ENCODE peak calls at places on chromosome 1, in eight cellular contexts. One of them, this sample, is unnamed.

GRCh38 chr1:21594935-21595897 is 73.9 kb downstream of the RAP1GAP start:
- DNase-seq in A673: peak; percentile 89
- DNase-seq in activated CD4-positive, alpha-beta T cell treated with anti-CD3 and anti-CD28 coated beads, Interleukin-2, amount 10 ng/mL, durations not matched to agents 7 days and 5 days: peak; percentile 68
- DNase-seq in T follicular helper cell: no peak
- DNase-seq in stimulated activated CD4-positive, alpha-beta T cell treated with anti-CD3 and anti-CD28 coated beads, Interleukin-1b, Interleukin-23, amount 100 ng/mL, for 4 hours: peak; percentile 45
- DNase-seq in NCI-H1436: peak; percentile 26
- DNase-seq in progenitor cell of endocrine pancreas: no peak
- DNase-seq in Peyer's patch: peak; percentile 73
- DNase-seq in this sample: no peak

GRCh38 chr1:246689409-246689997 is 34.7 kb upstream of the SCCPDH start:
- DNase-seq in progenitor cell of endocrine pancreas: no peak
- DNase-seq in T follicular helper cell: peak; percentile 11
- DNase-seq in NCI-H1436: peak; percentile 89
- DNase-seq in activated CD4-positive, alpha-beta T cell treated with anti-CD3 and anti-CD28 coated beads, Interleukin-2, amount 10 ng/mL, durations not matched to agents 7 days and 5 days: peak; percentile 59
- DNase-seq in A673: peak; percentile 86
- DNase-seq in Peyer's patch: peak; percentile 86
- DNase-seq in stimulated activated CD4-positive, alpha-beta T cell treated with anti-CD3 and anti-CD28 coated beads, Interleukin-1b, Interleukin-23, amount 100 ng/mL, for 4 hours: peak; percentile 11
- DNase-seq in this sample: no peak

GRCh38 chr1:200306954-200307754 is 102.7 kb downstream of the ZNF281 start:
- DNase-seq in activated CD4-positive, alpha-beta T cell treated with anti-CD3 and anti-CD28 coated beads, Interleukin-2, amount 10 ng/mL, durations not matched to agents 7 days and 5 days: peak; percentile 22
- DNase-seq in progenitor cell of endocrine pancreas: no peak
- DNase-seq in Peyer's patch: no peak
- DNase-seq in stimulated activated CD4-positive, alpha-beta T cell treated with anti-CD3 and anti-CD28 coated beads, Interleukin-1b, Interleukin-23, amount 100 ng/mL, for 4 hours: no peak
- DNase-seq in T follicular helper cell: no peak
- DNase-seq in A673: peak; percentile 44
- DNase-seq in NCI-H1436: peak; percentile 44
- DNase-seq in this sample: no peak

GRCh38 chr1:94725566-94725965 is 94.6 kb upstream of the SLC44A3 start:
- DNase-seq in A673: no peak
- DNase-seq in progenitor cell of endocrine pancreas: no peak
- DNase-seq in stimulated activated CD4-positive, alpha-beta T cell treated with anti-CD3 and anti-CD28 coated beads, Interleukin-1b, Interleukin-23, amount 100 ng/mL, for 4 hours: no peak
- DNase-seq in Peyer's patch: no peak
- DNase-seq in NCI-H1436: no peak
- DNase-seq in activated CD4-positive, alpha-beta T cell treated with anti-CD3 and anti-CD28 coated beads, Interleukin-2, amount 10 ng/mL, durations not matched to agents 7 days and 5 days: no peak
- DNase-seq in T follicular helper cell: no peak
- DNase-seq in this sample: no peak

GRCh38 chr1:18819986-18820790 is 39.3 kb downstream of the TAS1R2 start:
- DNase-seq in A673: no peak
- DNase-seq in T follicular helper cell: no peak
- DNase-seq in Peyer's patch: no peak
- DNase-seq in activated CD4-positive, alpha-beta T cell treated with anti-CD3 and anti-CD28 coated beads, Interleukin-2, amount 10 ng/mL, durations not matched to agents 7 days and 5 days: no peak
- DNase-seq in NCI-H1436: no peak
- DNase-seq in progenitor cell of endocrine pancreas: no peak
- DNase-seq in stimulated activated CD4-positive, alpha-beta T cell treated with anti-CD3 and anti-CD28 coated beads, Interleukin-1b, Interleukin-23, amount 100 ng/mL, for 4 hours: no peak
- DNase-seq in this sample: no peak

GRCh38 chr1:168106274-168106673 is 30.5 kb downstream of the GPR161 start:
- DNase-seq in Peyer's patch: no peak
- DNase-seq in stimulated activated CD4-positive, alpha-beta T cell treated with anti-CD3 and anti-CD28 coated beads, Interleukin-1b, Interleukin-23, amount 100 ng/mL, for 4 hours: no peak
- DNase-seq in T follicular helper cell: no peak
- DNase-seq in A673: no peak
- DNase-seq in activated CD4-positive, alpha-beta T cell treated with anti-CD3 and anti-CD28 coated beads, Interleukin-2, amount 10 ng/mL, durations not matched to agents 7 days and 5 days: no peak
- DNase-seq in NCI-H1436: no peak
- DNase-seq in progenitor cell of endocrine pancreas: no peak
- DNase-seq in this sample: no peak

GRCh38 chr1:44677201-44677520 is 2.6 kb downstream of the ARMH1 start:
- DNase-seq in T follicular helper cell: no peak
- DNase-seq in A673: peak; percentile 57
- DNase-seq in Peyer's patch: no peak
- DNase-seq in activated CD4-positive, alpha-beta T cell treated with anti-CD3 and anti-CD28 coated beads, Interleukin-2, amount 10 ng/mL, durations not matched to agents 7 days and 5 days: no peak
- DNase-seq in NCI-H1436: no peak
- DNase-seq in stimulated activated CD4-positive, alpha-beta T cell treated with anti-CD3 and anti-CD28 coated beads, Interleukin-1b, Interleukin-23, amount 100 ng/mL, for 4 hours: no peak
- DNase-seq in progenitor cell of endocrine pancreas: no peak
- DNase-seq in this sample: no peak

GRCh38 chr1:52288286-52288685 is 77.7 kb downstream of the CC2D1B start:
- DNase-seq in stimulated activated CD4-positive, alpha-beta T cell treated with anti-CD3 and anti-CD28 coated beads, Interleukin-1b, Interleukin-23, amount 100 ng/mL, for 4 hours: no peak
- DNase-seq in T follicular helper cell: no peak
- DNase-seq in progenitor cell of endocrine pancreas: no peak
- DNase-seq in NCI-H1436: no peak
- DNase-seq in Peyer's patch: no peak
- DNase-seq in A673: peak; percentile 34
- DNase-seq in activated CD4-positive, alpha-beta T cell treated with anti-CD3 and anti-CD28 coated beads, Interleukin-2, amount 10 ng/mL, durations not matched to agents 7 days and 5 days: no peak
- DNase-seq in this sample: no peak

GRCh38 chr1:30942326-30942978 is 33.9 kb upstream of the SDC3 start:
- DNase-seq in A673: no peak
- DNase-seq in NCI-H1436: peak; percentile 17
- DNase-seq in T follicular helper cell: no peak
- DNase-seq in progenitor cell of endocrine pancreas: no peak
- DNase-seq in activated CD4-positive, alpha-beta T cell treated with anti-CD3 and anti-CD28 coated beads, Interleukin-2, amount 10 ng/mL, durations not matched to agents 7 days and 5 days: no peak
- DNase-seq in stimulated activated CD4-positive, alpha-beta T cell treated with anti-CD3 and anti-CD28 coated beads, Interleukin-1b, Interleukin-23, amount 100 ng/mL, for 4 hours: no peak
- DNase-seq in Peyer's patch: no peak
- DNase-seq in this sample: no peak

GRCh38 chr1:234869182-234870019 is 259.2 kb downstream of the TOMM20 start:
- DNase-seq in T follicular helper cell: no peak
- DNase-seq in stimulated activated CD4-positive, alpha-beta T cell treated with anti-CD3 and anti-CD28 coated beads, Interleukin-1b, Interleukin-23, amount 100 ng/mL, for 4 hours: no peak
- DNase-seq in progenitor cell of endocrine pancreas: no peak
- DNase-seq in NCI-H1436: no peak
- DNase-seq in activated CD4-positive, alpha-beta T cell treated with anti-CD3 and anti-CD28 coated beads, Interleukin-2, amount 10 ng/mL, durations not matched to agents 7 days and 5 days: no peak
- DNase-seq in Peyer's patch: no peak
- DNase-seq in A673: no peak
- DNase-seq in this sample: no peak

GRCh38 chr1:36115200-36115669 is 9.8 kb downstream of the COL8A2 start:
- DNase-seq in NCI-H1436: no peak
- DNase-seq in Peyer's patch: no peak
- DNase-seq in A673: no peak
- DNase-seq in progenitor cell of endocrine pancreas: no peak
- DNase-seq in activated CD4-positive, alpha-beta T cell treated with anti-CD3 and anti-CD28 coated beads, Interleukin-2, amount 10 ng/mL, durations not matched to agents 7 days and 5 days: no peak
- DNase-seq in T follicular helper cell: no peak
- DNase-seq in stimulated activated CD4-positive, alpha-beta T cell treated with anti-CD3 and anti-CD28 coated beads, Interleukin-1b, Interleukin-23, amount 100 ng/mL, for 4 hours: no peak
- DNase-seq in this sample: no peak

GRCh38 chr1:2544875-2545638 is 11.1 kb upstream of the TNFRSF14 start:
- DNase-seq in stimulated activated CD4-positive, alpha-beta T cell treated with anti-CD3 and anti-CD28 coated beads, Interleukin-1b, Interleukin-23, amount 100 ng/mL, for 4 hours: no peak
- DNase-seq in NCI-H1436: no peak
- DNase-seq in activated CD4-positive, alpha-beta T cell treated with anti-CD3 and anti-CD28 coated beads, Interleukin-2, amount 10 ng/mL, durations not matched to agents 7 days and 5 days: no peak
- DNase-seq in A673: no peak
- DNase-seq in Peyer's patch: no peak
- DNase-seq in T follicular helper cell: no peak
- DNase-seq in progenitor cell of endocrine pancreas: no peak
- DNase-seq in this sample: no peak

GRCh38 chr1:170491291-170491690 is 40.7 kb upstream of the GORAB start:
- DNase-seq in NCI-H1436: no peak
- DNase-seq in T follicular helper cell: no peak
- DNase-seq in progenitor cell of endocrine pancreas: no peak
- DNase-seq in A673: no peak
- DNase-seq in activated CD4-positive, alpha-beta T cell treated with anti-CD3 and anti-CD28 coated beads, Interleukin-2, amount 10 ng/mL, durations not matched to agents 7 days and 5 days: no peak
- DNase-seq in stimulated activated CD4-positive, alpha-beta T cell treated with anti-CD3 and anti-CD28 coated beads, Interleukin-1b, Interleukin-23, amount 100 ng/mL, for 4 hours: no peak
- DNase-seq in Peyer's patch: no peak
- DNase-seq in this sample: no peak

GRCh38 chr1:1175221-1176062 is 1.8 kb downstream of the TTLL10 start:
- DNase-seq in progenitor cell of endocrine pancreas: no peak
- DNase-seq in A673: no peak
- DNase-seq in T follicular helper cell: no peak
- DNase-seq in Peyer's patch: peak; percentile 41
- DNase-seq in stimulated activated CD4-positive, alpha-beta T cell treated with anti-CD3 and anti-CD28 coated beads, Interleukin-1b, Interleukin-23, amount 100 ng/mL, for 4 hours: no peak
- DNase-seq in activated CD4-positive, alpha-beta T cell treated with anti-CD3 and anti-CD28 coated beads, Interleukin-2, amount 10 ng/mL, durations not matched to agents 7 days and 5 days: no peak
- DNase-seq in NCI-H1436: peak; percentile 54
- DNase-seq in this sample: no peak

GRCh38 chr1:112253366-112253765 is 142.6 kb upstream of the CTTNBP2NL start:
- DNase-seq in progenitor cell of endocrine pancreas: no peak
- DNase-seq in stimulated activated CD4-positive, alpha-beta T cell treated with anti-CD3 and anti-CD28 coated beads, Interleukin-1b, Interleukin-23, amount 100 ng/mL, for 4 hours: no peak
- DNase-seq in NCI-H1436: no peak
- DNase-seq in Peyer's patch: no peak
- DNase-seq in A673: no peak
- DNase-seq in T follicular helper cell: no peak
- DNase-seq in activated CD4-positive, alpha-beta T cell treated with anti-CD3 and anti-CD28 coated beads, Interleukin-2, amount 10 ng/mL, durations not matched to agents 7 days and 5 days: no peak
- DNase-seq in this sample: no peak

GRCh38 chr1:76949503-76949902 is 82.2 kb downstream of the ST6GALNAC5 start:
- DNase-seq in progenitor cell of endocrine pancreas: no peak
- DNase-seq in Peyer's patch: no peak
- DNase-seq in activated CD4-positive, alpha-beta T cell treated with anti-CD3 and anti-CD28 coated beads, Interleukin-2, amount 10 ng/mL, durations not matched to agents 7 days and 5 days: no peak
- DNase-seq in T follicular helper cell: no peak
- DNase-seq in NCI-H1436: no peak
- DNase-seq in stimulated activated CD4-positive, alpha-beta T cell treated with anti-CD3 and anti-CD28 coated beads, Interleukin-1b, Interleukin-23, amount 100 ng/mL, for 4 hours: no peak
- DNase-seq in A673: no peak
- DNase-seq in this sample: no peak

GRCh38 chr1:24195146-24195545 is 8.1 kb upstream of the IFNLR1 start:
- DNase-seq in activated CD4-positive, alpha-beta T cell treated with anti-CD3 and anti-CD28 coated beads, Interleukin-2, amount 10 ng/mL, durations not matched to agents 7 days and 5 days: no peak
- DNase-seq in progenitor cell of endocrine pancreas: no peak
- DNase-seq in A673: no peak
- DNase-seq in Peyer's patch: no peak
- DNase-seq in T follicular helper cell: no peak
- DNase-seq in NCI-H1436: no peak
- DNase-seq in stimulated activated CD4-positive, alpha-beta T cell treated with anti-CD3 and anti-CD28 coated beads, Interleukin-1b, Interleukin-23, amount 100 ng/mL, for 4 hours: no peak
- DNase-seq in this sample: no peak

GRCh38 chr1:217184854-217185253 is 446.0 kb downstream of the GPATCH2 start:
- DNase-seq in T follicular helper cell: no peak
- DNase-seq in A673: no peak
- DNase-seq in Peyer's patch: no peak
- DNase-seq in stimulated activated CD4-positive, alpha-beta T cell treated with anti-CD3 and anti-CD28 coated beads, Interleukin-1b, Interleukin-23, amount 100 ng/mL, for 4 hours: no peak
- DNase-seq in progenitor cell of endocrine pancreas: no peak
- DNase-seq in activated CD4-positive, alpha-beta T cell treated with anti-CD3 and anti-CD28 coated beads, Interleukin-2, amount 10 ng/mL, durations not matched to agents 7 days and 5 days: no peak
- DNase-seq in NCI-H1436: no peak
- DNase-seq in this sample: no peak

GRCh38 chr1:70707214-70707613 is 296.1 kb downstream of the CTH start:
- DNase-seq in Peyer's patch: no peak
- DNase-seq in T follicular helper cell: no peak
- DNase-seq in A673: peak; percentile 25
- DNase-seq in activated CD4-positive, alpha-beta T cell treated with anti-CD3 and anti-CD28 coated beads, Interleukin-2, amount 10 ng/mL, durations not matched to agents 7 days and 5 days: no peak
- DNase-seq in progenitor cell of endocrine pancreas: no peak
- DNase-seq in stimulated activated CD4-positive, alpha-beta T cell treated with anti-CD3 and anti-CD28 coated beads, Interleukin-1b, Interleukin-23, amount 100 ng/mL, for 4 hours: no peak
- DNase-seq in NCI-H1436: no peak
- DNase-seq in this sample: no peak

GRCh38 chr1:212952596-212952995 is 2.3 kb downstream of the VASH2 start:
- DNase-seq in T follicular helper cell: no peak
- DNase-seq in A673: no peak
- DNase-seq in Peyer's patch: no peak
- DNase-seq in activated CD4-positive, alpha-beta T cell treated with anti-CD3 and anti-CD28 coated beads, Interleukin-2, amount 10 ng/mL, durations not matched to agents 7 days and 5 days: no peak
- DNase-seq in progenitor cell of endocrine pancreas: no peak
- DNase-seq in stimulated activated CD4-positive, alpha-beta T cell treated with anti-CD3 and anti-CD28 coated beads, Interleukin-1b, Interleukin-23, amount 100 ng/mL, for 4 hours: no peak
- DNase-seq in NCI-H1436: no peak
- DNase-seq in this sample: no peak

GRCh38 chr1:205306929-205307566 is 14.5 kb downstream of the NUAK2 start:
- DNase-seq in progenitor cell of endocrine pancreas: no peak
- DNase-seq in stimulated activated CD4-positive, alpha-beta T cell treated with anti-CD3 and anti-CD28 coated beads, Interleukin-1b, Interleukin-23, amount 100 ng/mL, for 4 hours: no peak
- DNase-seq in Peyer's patch: peak; percentile 82
- DNase-seq in activated CD4-positive, alpha-beta T cell treated with anti-CD3 and anti-CD28 coated beads, Interleukin-2, amount 10 ng/mL, durations not matched to agents 7 days and 5 days: no peak
- DNase-seq in T follicular helper cell: no peak
- DNase-seq in NCI-H1436: no peak
- DNase-seq in A673: no peak
- DNase-seq in this sample: no peak

GRCh38 chr1:51594716-51595115 is 22.2 kb upstream of the OSBPL9 start:
- DNase-seq in stimulated activated CD4-positive, alpha-beta T cell treated with anti-CD3 and anti-CD28 coated beads, Interleukin-1b, Interleukin-23, amount 100 ng/mL, for 4 hours: no peak
- DNase-seq in T follicular helper cell: no peak
- DNase-seq in activated CD4-positive, alpha-beta T cell treated with anti-CD3 and anti-CD28 coated beads, Interleukin-2, amount 10 ng/mL, durations not matched to agents 7 days and 5 days: no peak
- DNase-seq in NCI-H1436: no peak
- DNase-seq in Peyer's patch: no peak
- DNase-seq in progenitor cell of endocrine pancreas: no peak
- DNase-seq in A673: no peak
- DNase-seq in this sample: no peak

GRCh38 chr1:32813941-32814739 is 3.0 kb downstream of the YARS1 start:
- DNase-seq in NCI-H1436: no peak
- DNase-seq in Peyer's patch: no peak
- DNase-seq in activated CD4-positive, alpha-beta T cell treated with anti-CD3 and anti-CD28 coated beads, Interleukin-2, amount 10 ng/mL, durations not matched to agents 7 days and 5 days: no peak
- DNase-seq in progenitor cell of endocrine pancreas: no peak
- DNase-seq in T follicular helper cell: no peak
- DNase-seq in stimulated activated CD4-positive, alpha-beta T cell treated with anti-CD3 and anti-CD28 coated beads, Interleukin-1b, Interleukin-23, amount 100 ng/mL, for 4 hours: no peak
- DNase-seq in A673: no peak
- DNase-seq in this sample: no peak

GRCh38 chr1:174242856-174243255 is 83.5 kb downstream of the RABGAP1L start:
- DNase-seq in progenitor cell of endocrine pancreas: no peak
- DNase-seq in stimulated activated CD4-positive, alpha-beta T cell treated with anti-CD3 and anti-CD28 coated beads, Interleukin-1b, Interleukin-23, amount 100 ng/mL, for 4 hours: no peak
- DNase-seq in T follicular helper cell: no peak
- DNase-seq in activated CD4-positive, alpha-beta T cell treated with anti-CD3 and anti-CD28 coated beads, Interleukin-2, amount 10 ng/mL, durations not matched to agents 7 days and 5 days: no peak
- DNase-seq in A673: no peak
- DNase-seq in Peyer's patch: no peak
- DNase-seq in NCI-H1436: no peak
- DNase-seq in this sample: no peak

GRCh38 chr1:8693092-8693491 is 124.3 kb downstream of the RERE start:
- DNase-seq in A673: no peak
- DNase-seq in Peyer's patch: no peak
- DNase-seq in progenitor cell of endocrine pancreas: no peak
- DNase-seq in stimulated activated CD4-positive, alpha-beta T cell treated with anti-CD3 and anti-CD28 coated beads, Interleukin-1b, Interleukin-23, amount 100 ng/mL, for 4 hours: no peak
- DNase-seq in T follicular helper cell: no peak
- DNase-seq in activated CD4-positive, alpha-beta T cell treated with anti-CD3 and anti-CD28 coated beads, Interleukin-2, amount 10 ng/mL, durations not matched to agents 7 days and 5 days: no peak
- DNase-seq in NCI-H1436: no peak
- DNase-seq in this sample: no peak

This sample was measured in mesothelial cell of epicardium.